ENCODE peak calls at places on chromosomes 3 and 15, in ten cellular contexts. O is uterus, B is AG04449, N is BE2C, E is left ventricle myocardium inferior, P is lower lobe of right lung, I is mucosa of descending colon, W is hepatocyte, V is LNCaP clone FGC, J is PC-9. S is an unnamed sample.

GRCh38 chr3:149512073-149512782 is 37.7 kb downstream of the TM4SF4 start:
- DNase-seq in O (peak), B (no peak), N (peak), E (peak), P (peak), I (peak), W (peak), V (no peak), J (peak), S (peak)

GRCh38 chr3:194198938-194199337 is 63.0 kb downstream of the HES1 start:
- DNase-seq in O (no peak), B (no peak), N (no peak), E (no peak), P (no peak), I (no peak), W (no peak), V (no peak), J (no peak), S (no peak)

GRCh38 chr3:26522919-26523318 is 99.7 kb upstream of the LRRC3B start:
- DNase-seq in O (no peak), B (no peak), N (no peak), E (no peak), P (no peak), I (no peak), W (no peak), V (no peak), J (no peak), S (no peak)

GRCh38 chr3:44019736-44020135 is 221.9 kb upstream of the TOPAZ1 start:
- DNase-seq in O (no peak), B (no peak), N (no peak), E (no peak), P (no peak), I (no peak), W (no peak), V (no peak), J (no peak), S (no peak)

GRCh38 chr3:60144071-60144470 is 1094.2 kb upstream of the CFAP20DC start:
- DNase-seq in O (no peak), B (no peak), N (no peak), E (no peak), P (no peak), I (no peak), W (no peak), V (no peak), J (no peak), S (no peak)

GRCh38 chr3:178532414-178532813 is 3.8 kb upstream of the KCNMB2 start:
- DNase-seq in O (no peak), B (no peak), N (no peak), E (no peak), P (no peak), I (no peak), W (no peak), V (no peak), J (no peak), S (peak)

GRCh38 chr3:129023909-129024308 is 22.8 kb downstream of the EFCC1 start:
- DNase-seq in O (no peak), B (no peak), N (no peak), E (no peak), P (no peak), I (no peak), W (no peak), V (no peak), J (peak), S (peak)

GRCh38 chr3:56775356-56775914 is 26.3 kb downstream of the ARHGEF3 start:
- DNase-seq in O (no peak), B (no peak), N (no peak), E (no peak), P (no peak), I (no peak), W (no peak), V (no peak), J (no peak), S (no peak)

GRCh38 chr15:23857028-23857641 is 170.0 kb upstream of the NDN start:
- DNase-seq in O (peak), B (no peak), N (peak), E (no peak), P (peak), I (peak), W (peak), V (peak), J (peak), S (peak)

GRCh38 chr3:149371001-149371722 is 6.3 kb downstream of the TM4SF1 start:
- DNase-seq in O (no peak), B (no peak), N (no peak), E (no peak), P (no peak), I (peak), W (peak), V (peak), J (no peak), S (peak)

GRCh38 chr3:713225-713624 is 379.6 kb upstream of the CNTN6 start:
- DNase-seq in O (no peak), B (no peak), N (no peak), E (no peak), P (no peak), I (no peak), W (no peak), V (no peak), J (peak), S (no peak)

GRCh38 chr3:46478341-46478740 is 13.6 kb upstream of the LTF start:
- DNase-seq in O (no peak), B (no peak), N (no peak), E (no peak), P (no peak), I (no peak), W (no peak), V (no peak), J (no peak), S (no peak)

GRCh38 chr3:171347017-171347979 is 112.9 kb downstream of the TNIK start:
- DNase-seq in O (no peak), B (no peak), N (no peak), E (no peak), P (no peak), I (no peak), W (peak), V (no peak), J (no peak), S (peak)

GRCh38 chr3:81242871-81243270 is 518.6 kb downstream of the GBE1 start:
- DNase-seq in O (no peak), B (no peak), N (no peak), E (no peak), P (no peak), I (peak), W (no peak), V (no peak), J (no peak), S (peak)

GRCh38 chr3:194871143-194871863 is 185.6 kb downstream of the FAM43A start:
- DNase-seq in O (peak), B (peak), N (peak), E (peak), P (peak), I (peak), W (peak), V (peak), J (peak), S (peak)

GRCh38 chr3:118641608-118642007 is 393.0 kb downstream of the IGSF11 start:
- DNase-seq in O (no peak), B (no peak), N (peak), E (no peak), P (no peak), I (no peak), W (peak), V (no peak), J (no peak), S (no peak)

GRCh38 chr3:39917060-39917773 is 107.8 kb downstream of the MYRIP start:
- DNase-seq in O (no peak), B (no peak), N (no peak), E (no peak), P (no peak), I (no peak), W (no peak), V (no peak), J (no peak), S (peak)

GRCh38 chr15:81338422-81339007 is 14.6 kb upstream of the STARD5 start:
- DNase-seq in O (peak), B (peak), N (no peak), E (peak), P (no peak), I (peak), W (no peak), V (peak), J (no peak), S (peak)

GRCh38 chr15:90750186-90750585 is 33.0 kb downstream of the BLM start:
- DNase-seq in O (no peak), B (no peak), N (no peak), E (no peak), P (no peak), I (peak), W (no peak), V (no peak), J (no peak), S (no peak)

GRCh38 chr15:88394553-88395159 is 72.5 kb downstream of the MRPL46 start:
- DNase-seq in O (no peak), B (no peak), N (no peak), E (no peak), P (no peak), I (no peak), W (no peak), V (peak), J (no peak), S (no peak)

GRCh38 chr3:27556854-27557253 is 72.7 kb upstream of the SLC4A7 start:
- DNase-seq in O (no peak), B (no peak), N (no peak), E (no peak), P (no peak), I (no peak), W (peak), V (no peak), J (no peak), S (peak)

GRCh38 chr15:27865926-27866325 is 233.2 kb downstream of the OCA2 start:
- DNase-seq in O (no peak), B (no peak), N (no peak), E (no peak), P (no peak), I (no peak), W (no peak), V (no peak), J (no peak), S (no peak)

GRCh38 chr3:194069421-194070219 is 66.3 kb upstream of the HES1 start:
- DNase-seq in O (no peak), B (no peak), N (no peak), E (no peak), P (no peak), I (no peak), W (no peak), V (no peak), J (no peak), S (peak)

GRCh38 chr3:48436477-48436787 is 3.5 kb downstream of the CCDC51 start:
- DNase-seq in O (no peak), B (no peak), N (no peak), E (no peak), P (no peak), I (no peak), W (no peak), V (no peak), J (no peak), S (no peak)

GRCh38 chr3:38646630-38647029 is 2.9 kb downstream of the SCN5A start:
- DNase-seq in O (no peak), B (no peak), N (no peak), E (no peak), P (no peak), I (peak), W (peak), V (peak), J (no peak), S (peak)

GRCh38 chr3:123067689-123068226 is 933 bp downstream of the PDIA5 start:
- DNase-seq in O (no peak), B (no peak), N (peak), E (no peak), P (no peak), I (peak), W (no peak), V (no peak), J (no peak), S (no peak)

GRCh38 chr3:46440531-46441294 is 24.0 kb downstream of the LTF start:
- DNase-seq in O (no peak), B (no peak), N (no peak), E (no peak), P (no peak), I (no peak), W (no peak), V (no peak), J (no peak), S (no peak)

GRCh38 chr3:159839561-159840379 is 148.9 kb upstream of the IL12A start:
- DNase-seq in O (no peak), B (no peak), N (peak), E (peak), P (peak), I (no peak), W (peak), V (no peak), J (no peak), S (no peak)

GRCh38 chr3:30632065-30632464 is 25.7 kb downstream of the TGFBR2 start:
- DNase-seq in O (no peak), B (no peak), N (no peak), E (no peak), P (no peak), I (no peak), W (no peak), V (no peak), J (no peak), S (no peak)

DNA sequence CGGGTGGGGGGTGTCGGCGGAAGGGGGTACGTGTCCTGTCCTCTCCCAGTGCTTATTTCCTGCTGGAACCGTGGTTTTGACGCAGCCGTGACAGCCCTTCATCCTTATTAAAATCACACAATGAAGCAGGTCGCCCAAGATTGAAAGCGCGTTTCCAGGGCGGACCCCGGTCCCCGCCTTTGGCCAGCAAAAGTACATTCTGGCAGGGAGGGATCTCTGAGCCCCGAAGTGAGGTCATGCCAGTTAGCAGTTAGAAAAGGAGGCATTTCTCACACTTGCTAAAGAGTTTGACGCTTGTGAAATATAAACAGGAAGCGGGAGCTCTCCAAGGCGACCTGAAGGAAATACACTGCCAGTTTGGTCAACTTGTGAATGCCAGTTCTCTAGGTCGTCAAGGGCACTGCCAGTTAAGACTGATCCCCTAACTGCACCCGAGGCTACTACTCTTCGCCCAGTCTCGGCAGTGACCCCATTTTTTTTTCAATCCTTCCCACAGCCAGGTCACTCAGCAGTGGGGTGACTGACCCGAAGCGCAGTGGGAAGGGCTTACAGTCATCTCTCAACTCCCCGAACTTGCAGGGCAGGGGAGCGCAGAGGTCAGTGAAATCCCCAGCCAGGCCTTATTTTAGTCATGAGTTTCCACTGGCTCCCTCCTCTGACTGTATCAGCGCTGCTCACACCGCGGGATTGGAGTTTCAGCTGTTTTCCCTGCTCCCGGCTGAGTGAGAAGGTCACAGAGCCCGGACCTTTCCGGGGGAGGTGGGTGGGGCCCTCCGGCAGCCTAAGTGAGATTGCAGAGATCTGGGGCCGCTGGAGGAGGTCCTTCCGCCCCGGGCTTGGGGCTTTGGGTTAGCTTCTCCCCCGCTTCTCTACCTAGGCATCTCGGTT is 2.0 kb upstream of the BHLHE40 start:
- DNase-seq in O (peak), B (no peak), N (peak), E (peak), P (peak), I (peak), W (peak), V (no peak), J (peak), S (peak)
- TF ChIP-seq CTCF in O (peak), B (peak), N (no peak), E (peak), P (no peak), I (no peak), W (peak), V (no peak), J (no peak), S (no peak)

GRCh38 chr3:125151916-125152315 is 60.6 kb downstream of the SLC12A8 start:
- DNase-seq in O (no peak), B (no peak), N (no peak), E (no peak), P (no peak), I (no peak), W (no peak), V (no peak), J (no peak), S (no peak)
- H3K4me3 ChIP-seq in O (no peak), B (no peak), N (no peak), E (no peak), P (no peak), I (no peak), W (no peak), V (no peak), J (no peak), S (no peak)

GRCh38 chr3:174440741-174441587 is 418.2 kb upstream of the NAALADL2 start:
- DNase-seq in O (peak), B (peak), N (peak), E (peak), P (peak), I (peak), W (peak), V (peak), J (peak), S (peak)
- TF ChIP-seq CTCF in O (peak), B (no peak), N (no peak), E (no peak), P (no peak), I (no peak), W (peak), V (peak), J (peak), S (no peak)

GRCh38 chr3:99319961-99320360 is 318.4 kb upstream of the COL8A1 start:
- DNase-seq in O (no peak), B (peak), N (no peak), E (no peak), P (no peak), I (no peak), W (no peak), V (no peak), J (no peak), S (peak)
- H3K4me3 ChIP-seq in O (no peak), B (no peak), N (no peak), E (no peak), P (no peak), I (no peak), W (no peak), V (no peak), J (no peak), S (no peak)

DNA sequence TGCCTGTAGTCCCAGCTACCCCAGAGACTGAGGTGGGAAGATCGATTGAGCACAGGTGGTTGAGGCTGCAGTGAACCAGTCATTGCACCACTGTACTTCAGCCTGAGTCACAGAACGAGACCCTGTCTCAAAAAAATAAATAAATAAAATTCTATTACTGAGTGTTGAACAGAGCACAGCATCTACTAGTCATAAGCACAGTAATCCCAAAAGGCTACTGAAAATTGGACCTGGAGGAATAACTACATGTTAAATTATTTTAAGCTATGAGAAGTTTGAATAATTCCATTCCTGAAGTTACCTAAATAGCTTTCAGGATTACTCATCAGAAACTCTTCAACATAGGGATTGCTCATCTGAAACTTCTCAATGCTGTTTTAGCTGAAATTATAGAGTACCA is 43.4 kb downstream of the ARMC8 start:
- DNase-seq in O (no peak), B (peak), N (no peak), E (no peak), P (no peak), I (no peak), W (no peak), V (no peak), J (no peak), S (peak)
- TF ChIP-seq CTCF in O (no peak), B (no peak), N (no peak), E (no peak), P (no peak), I (no peak), W (no peak), V (no peak), J (no peak), S (no peak)

GRCh38 chr3:184601576-184602405 is 40.2 kb downstream of the EPHB3 start:
- DNase-seq in O (no peak), B (no peak), N (no peak), E (no peak), P (no peak), I (no peak), W (no peak), V (no peak), J (no peak), S (no peak)
- H3K4me3 ChIP-seq in O (peak), B (no peak), N (no peak), E (peak), P (peak), I (no peak), W (no peak), V (no peak), J (no peak), S (no peak)

GRCh38 chr15:54482251-54482650 is 504.0 kb downstream of the UNC13C start:
- DNase-seq in O (no peak), B (no peak), N (no peak), E (no peak), P (no peak), I (no peak), W (no peak), V (no peak), J (no peak), S (no peak)

DNA sequence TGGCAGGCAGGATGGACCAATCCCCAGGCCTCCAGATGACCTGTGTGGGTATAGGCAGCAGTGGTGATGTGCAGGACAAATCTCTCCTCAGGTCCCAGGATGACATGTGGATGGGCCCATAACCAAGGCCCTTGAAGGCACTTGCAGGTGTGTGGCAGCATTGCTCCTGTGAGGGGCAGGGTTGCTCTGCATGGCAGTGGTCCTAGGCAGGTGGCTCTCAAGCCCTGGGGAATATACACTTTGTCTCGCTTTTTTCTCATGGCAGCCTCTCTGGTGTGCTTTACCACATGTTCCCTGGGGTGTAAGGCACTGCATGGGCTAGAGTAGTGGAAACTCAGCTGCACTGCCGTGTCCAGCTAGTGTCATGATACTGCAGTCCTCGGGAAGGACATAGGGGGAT is 503.6 kb downstream of the UNC13C start:
- DNase-seq in O (no peak), B (no peak), N (no peak), E (no peak), P (no peak), I (no peak), W (no peak), V (no peak), J (no peak), S (no peak)
- TF ChIP-seq CTCF in O (no peak), B (no peak), N (no peak), E (no peak), P (no peak), I (no peak), W (no peak), V (no peak), J (no peak), S (no peak)

GRCh38 chr3:182392182-182392917 is 401.0 kb upstream of the ATP11B start:
- DNase-seq in O (no peak), B (no peak), N (no peak), E (no peak), P (no peak), I (peak), W (no peak), V (no peak), J (no peak), S (no peak)

GRCh38 chr3:182397164-182397563 is 396.1 kb upstream of the ATP11B start:
- DNase-seq in O (no peak), B (no peak), N (no peak), E (no peak), P (no peak), I (no peak), W (no peak), V (no peak), J (no peak), S (no peak)

GRCh38 chr3:182393151-182393550 is 400.2 kb upstream of the ATP11B start:
- DNase-seq in O (no peak), B (no peak), N (no peak), E (no peak), P (no peak), I (no peak), W (no peak), V (no peak), J (no peak), S (no peak)

GRCh38 chr3:182389041-182389815 is 404.1 kb upstream of the ATP11B start:
- DNase-seq in O (no peak), B (no peak), N (no peak), E (no peak), P (no peak), I (no peak), W (peak), V (no peak), J (peak), S (no peak)

GRCh38 chr3:182393830-182394367 is 399.4 kb upstream of the ATP11B start:
- DNase-seq in O (no peak), B (no peak), N (no peak), E (no peak), P (no peak), I (no peak), W (no peak), V (no peak), J (no peak), S (no peak)
- H3K4me3 ChIP-seq in O (no peak), B (no peak), N (no peak), E (no peak), P (no peak), I (peak), W (no peak), V (no peak), J (no peak), S (no peak)

GRCh38 chr15:28901987-28902745 is 16.4 kb downstream of the APBA2 start:
- DNase-seq in O (no peak), B (no peak), N (no peak), E (no peak), P (no peak), I (no peak), W (no peak), V (no peak), J (no peak), S (no peak)
- TF ChIP-seq CTCF in O (no peak), B (no peak), N (peak), E (no peak), P (no peak), I (no peak), W (no peak), V (no peak), J (no peak), S (peak)

S was measured in cardiac fibroblast.